ENCODE peak calls at places on chromosomes 1 and 21, in ten cellular contexts. M is COLO829; Y is lower leg skin; X is fibroblast of pulmonary artery; E is CD8-positive, alpha-beta T cell; R is neural crest cell; U is fibroblast of mammary gland; B is bronchial epithelial cell; K is mucosa of descending colon; Z is GM12891. G is an unnamed sample.

GRCh38 chr1:107787299-107787698 is 177.7 kb downstream of the VAV3 start:
- DNase-seq in M (no peak), Y (no peak), X (no peak), E (no peak), R (no peak), U (peak; percentile 2), B (no peak), K (no peak), Z (no peak), G (no peak)

GRCh38 chr1:18512883-18513282 is 32.2 kb downstream of the KLHDC7A start:
- DNase-seq in M (no peak), Y (no peak), X (no peak), E (no peak), R (no peak), U (no peak), B (no peak), K (no peak), Z (no peak), G (no peak)

GRCh38 chr1:30242722-30243465 is 480.5 kb downstream of the MATN1 start:
- DNase-seq in M (no peak), Y (no peak), X (no peak), E (no peak), R (no peak), U (no peak), B (no peak), K (no peak), Z (no peak), G (no peak)

GRCh38 chr21:35227774-35228173 is 178.7 kb upstream of the RUNX1 start:
- DNase-seq in M (no peak), Y (no peak), X (no peak), E (no peak), R (no peak), U (no peak), B (no peak), K (no peak), Z (no peak), G (no peak)

GRCh38 chr1:197313713-197314112 is 45.7 kb downstream of the CRB1 start:
- DNase-seq in M (no peak), Y (no peak), X (no peak), E (no peak), R (no peak), U (no peak), B (no peak), K (no peak), Z (no peak), G (no peak)

GRCh38 chr1:63262148-63262770 is 60.1 kb upstream of the FOXD3 start:
- DNase-seq in M (no peak), Y (no peak), X (no peak), E (no peak), R (no peak), U (no peak), B (no peak), K (no peak), Z (no peak), G (no peak)

GRCh38 chr1:21666572-21667320 is 2.4 kb downstream of the RAP1GAP start:
- DNase-seq in M (no peak), Y (no peak), X (peak; percentile 20), E (no peak), R (no peak), U (peak; percentile 18), B (no peak), K (no peak), Z (no peak), G (no peak)

GRCh38 chr1:37817481-37817880 is 9.5 kb upstream of the YRDC start:
- DNase-seq in M (peak; percentile 42), Y (no peak), X (peak; percentile 26), E (no peak), R (no peak), U (peak; percentile 53), B (peak; percentile 13), K (no peak), Z (no peak), G (no peak)

GRCh38 chr1:158999301-159000069 is 10.2 kb upstream of the IFI16 start:
- DNase-seq in M (peak; percentile 88), Y (peak; percentile 93), X (peak; percentile 99), E (no peak), R (peak; percentile 50), U (peak; percentile 96), B (peak; percentile 77), K (peak; percentile 35), Z (no peak), G (peak; percentile 63)

GRCh38 chr1:167631386-167631941 is 1.4 kb downstream of the RCSD1 start:
- DNase-seq in M (no peak), Y (no peak), X (no peak), E (no peak), R (no peak), U (no peak), B (no peak), K (no peak), Z (no peak), G (no peak)

GRCh38 chr1:1344672-1345361 is 4.4 kb downstream of the DVL1 start:
- DNase-seq in M (no peak), Y (no peak), X (peak; percentile 48), E (no peak), R (no peak), U (peak; percentile 90), B (peak; percentile 94), K (no peak), Z (no peak), G (peak; percentile 97)

GRCh38 chr1:156805766-156806511 is 10.7 kb downstream of the SH2D2A start:
- DNase-seq in M (no peak), Y (peak; percentile 58), X (peak; percentile 56), E (no peak), R (no peak), U (peak; percentile 96), B (peak; percentile 56), K (no peak), Z (no peak), G (peak; percentile 27)

GRCh38 chr1:975896-976683 is 5.8 kb downstream of the PERM1 start:
- DNase-seq in M (no peak), Y (no peak), X (peak; percentile 47), E (peak; percentile 58), R (peak; percentile 71), U (peak; percentile 38), B (peak; percentile 61), K (peak; percentile 85), Z (peak; percentile 79), G (peak; percentile 69)

GRCh38 chr1:244255426-244255965 is 196.2 kb downstream of the ADSS2 start:
- DNase-seq in M (no peak), Y (no peak), X (no peak), E (no peak), R (no peak), U (no peak), B (no peak), K (no peak), Z (no peak), G (no peak)

GRCh38 chr1:201702936-201703335 is 126.0 kb upstream of the IPO9 start:
- DNase-seq in M (no peak), Y (no peak), X (no peak), E (no peak), R (no peak), U (peak; percentile 38), B (no peak), K (no peak), Z (no peak), G (no peak)

GRCh38 chr1:12339861-12340557 is 110.2 kb downstream of the VPS13D start:
- DNase-seq in M (no peak), Y (no peak), X (no peak), E (no peak), R (no peak), U (no peak), B (no peak), K (no peak), Z (no peak), G (no peak)

GRCh38 chr1:54081306-54082270 is 28.2 kb downstream of the TCEANC2 start:
- DNase-seq in M (peak; percentile 52), Y (peak; percentile 32), X (peak; percentile 82), E (peak; percentile 34), R (peak; percentile 69), U (peak; percentile 74), B (peak; percentile 92), K (peak; percentile 85), Z (peak; percentile 32), G (peak; percentile 72)

GRCh38 chr1:108512239-108513071 is 47.4 kb upstream of the EEIG2 start:
- DNase-seq in M (peak; percentile 6), Y (no peak), X (peak; percentile 70), E (no peak), R (no peak), U (peak; percentile 55), B (peak; percentile 31), K (no peak), Z (no peak), G (no peak)

GRCh38 chr1:220527279-220528048 is 472 bp upstream of the MARK1 start:
- DNase-seq in M (no peak), Y (peak; percentile 18), X (peak; percentile 1), E (no peak), R (no peak), U (no peak), B (peak; percentile 38), K (peak; percentile 53), Z (no peak), G (peak; percentile 5)

GRCh38 chr1:37476460-37477197 is 2.2 kb downstream of the ZC3H12A start:
- DNase-seq in M (peak; percentile 50), Y (peak; percentile 81), X (peak; percentile 88), E (no peak), R (no peak), U (peak; percentile 96), B (peak; percentile 90), K (peak; percentile 79), Z (no peak), G (peak; percentile 92)

GRCh38 chr1:206075786-206076725 is 23.1 kb downstream of the RHEX start:
- DNase-seq in M (no peak), Y (no peak), X (no peak), E (no peak), R (no peak), U (peak; percentile 55), B (peak; percentile 83), K (no peak), Z (no peak), G (peak; percentile 70)

GRCh38 chr1:27402349-27402754 is 9.9 kb downstream of the GPR3 start:
- DNase-seq in M (peak; percentile 61), Y (peak; percentile 78), X (peak; percentile 75), E (no peak), R (no peak), U (peak; percentile 63), B (peak; percentile 63), K (peak; percentile 83), Z (no peak), G (peak; percentile 54)

GRCh38 chr1:99133759-99134158 is 129.1 kb upstream of the PLPPR5 start:
- DNase-seq in M (no peak), Y (no peak), X (no peak), E (no peak), R (no peak), U (peak; percentile 3), B (peak; percentile 0), K (no peak), Z (no peak), G (no peak)